ENCODE peak calls at places on chromosomes 12 and 14, in six cellular contexts. S, Y, I, E, A and N are unnamed samples.

GRCh38 chr12:109640961-109641360 is 67.4 kb downstream of the MVK start:
- DNase-seq in S (no peak), E (no peak), Y (no peak), A (no peak), I (no peak), N (no peak)

GRCh38 chr14:54126947-54127346 is 170.3 kb upstream of the BMP4 start:
- DNase-seq in Y (no peak), E (no peak), S (no peak), I (no peak), A (no peak), N (no peak)

GRCh38 chr12:66244446-66244845 is 55.4 kb downstream of the IRAK3 start:
- DNase-seq in Y (no peak), A (no peak), I (no peak), E (no peak), S (no peak), N (no peak)

GRCh38 chr14:51008416-51008815 is 64.1 kb upstream of the PYGL start:
- DNase-seq in S (no peak), E (no peak), A (no peak), Y (no peak), I (no peak), N (no peak)

GRCh38 chr14:24911324-24912095 is 138.4 kb downstream of the STXBP6 start:
- DNase-seq in E (no peak), A (peak), Y (no peak), S (peak), I (peak), N (peak)

GRCh38 chr12:104694161-104694560 is 237.4 kb downstream of the CHST11 start:
- DNase-seq in S (no peak), Y (no peak), E (no peak), A (no peak), I (no peak), N (no peak)

GRCh38 chr14:68693926-68694325 is 98.9 kb downstream of the ZFP36L1 start:
- DNase-seq in I (no peak), S (no peak), Y (no peak), E (no peak), A (no peak), N (no peak)

GRCh38 chr14:100694579-100695422 is 31.9 kb upstream of the DLK1 start:
- DNase-seq in A (no peak), E (no peak), Y (no peak), S (no peak), I (no peak), N (no peak)

GRCh38 chr14:99681101-99681831 is 2.8 kb upstream of the CYP46A1 start:
- DNase-seq in I (no peak), Y (no peak), S (no peak), A (no peak), E (no peak), N (no peak)

GRCh38 chr12:53147653-53148052 is 32.9 kb upstream of the ZNF740 start:
- DNase-seq in S (no peak), E (no peak), A (no peak), Y (no peak), I (no peak), N (no peak)

GRCh38 chr14:77158175-77158908 is 16.8 kb upstream of the ZDHHC22 start:
- DNase-seq in E (no peak), I (peak), Y (no peak), S (peak), A (peak), N (no peak)

GRCh38 chr12:51392556-51393237 is 1.5 kb upstream of the GALNT6 start:
- DNase-seq in I (no peak), A (no peak), E (no peak), S (no peak), Y (no peak), N (no peak)

GRCh38 chr12:56334490-56334793 is 642 bp upstream of the PAN2 start:
- DNase-seq in S (no peak), E (no peak), I (no peak), Y (no peak), A (no peak), N (no peak)

GRCh38 chr12:116559080-116559329 is 176 bp upstream of the MAP1LC3B2 start:
- DNase-seq in I (no peak), S (no peak), A (no peak), E (no peak), Y (no peak), N (no peak)
- H3K4me3 ChIP-seq in I (no peak), S (no peak), A (no peak), E (no peak), Y (peak), N (peak)

GRCh38 chr14:96092936-96093335 is 53.8 kb downstream of the C14orf132 start:
- DNase-seq in Y (no peak), I (no peak), A (no peak), S (no peak), E (no peak), N (no peak)

GRCh38 chr14:96090441-96091148 is 51.4 kb downstream of the C14orf132 start:
- DNase-seq in A (peak), S (no peak), Y (no peak), E (peak), I (no peak), N (no peak)

GRCh38 chr14:96091941-96092411 is 52.8 kb downstream of the C14orf132 start:
- DNase-seq in E (no peak), I (no peak), S (no peak), Y (no peak), A (no peak), N (no peak)

GRCh38 chr14:96089401-96089800 is 50.2 kb downstream of the C14orf132 start:
- DNase-seq in S (no peak), Y (no peak), E (no peak), I (no peak), A (no peak), N (no peak)

GRCh38 chr14:96091149-96091693 is 52.1 kb downstream of the C14orf132 start:
- DNase-seq in Y (no peak), E (no peak), I (no peak), A (no peak), S (no peak), N (no peak)
- TF ChIP-seq CTCF in Y (no peak), E (no peak), I (no peak), A (no peak), S (no peak), N (no peak)

GRCh38 chr12:113154351-113154973 is 4.9 kb downstream of the CFAP73 start:
- DNase-seq in S (no peak), I (peak), E (no peak), Y (no peak), A (peak), N (no peak)
- H3K4me3 ChIP-seq in S (peak), I (peak), E (no peak), Y (no peak), A (no peak), N (peak)

GRCh38 chr12:121823101-121823726 is 19.4 kb downstream of the SETD1B start:
- DNase-seq in S (no peak), E (peak), A (no peak), Y (no peak), I (no peak), N (no peak)
- TF ChIP-seq CTCF in S (no peak), E (no peak), A (no peak), Y (no peak), I (no peak), N (peak)

GRCh38 chr12:1574863-1575254 is 19.5 kb downstream of the FBXL14 start:
- DNase-seq in S (no peak), E (no peak), I (no peak), A (no peak), Y (no peak), N (no peak)
- H3K4me3 ChIP-seq in S (no peak), E (no peak), I (no peak), A (no peak), Y (no peak), N (no peak)

GRCh38 chr14:93734086-93734822 is 54.0 kb downstream of the PRIMA1 start:
- DNase-seq in E (no peak), Y (no peak), A (no peak), S (no peak), I (no peak), N (no peak)

GRCh38 chr14:93734961-93735360 is 53.3 kb downstream of the PRIMA1 start:
- DNase-seq in S (no peak), E (no peak), Y (no peak), I (no peak), A (no peak), N (no peak)

GRCh38 chr14:93737574-93737973 is 50.7 kb downstream of the PRIMA1 start:
- DNase-seq in S (no peak), A (no peak), I (no peak), Y (no peak), E (peak), N (no peak)

GRCh38 chr14:93733646-93734045 is 54.6 kb downstream of the PRIMA1 start:
- DNase-seq in Y (no peak), I (no peak), E (no peak), A (no peak), S (no peak), N (no peak)

GRCh38 chr14:93736378-93737014 is 51.8 kb downstream of the PRIMA1 start:
- DNase-seq in A (no peak), Y (no peak), I (no peak), S (no peak), E (peak), N (no peak)
- TF ChIP-seq CTCF in A (no peak), Y (no peak), I (peak), S (no peak), E (no peak), N (no peak)

GRCh38 chr12:4911316-4911994 is 1.8 kb downstream of the KCNA1 start:
- DNase-seq in I (no peak), Y (no peak), A (no peak), E (peak), S (no peak), N (no peak)
- H3K4me3 ChIP-seq in I (no peak), Y (no peak), A (no peak), E (no peak), S (no peak), N (no peak)

DNA sequence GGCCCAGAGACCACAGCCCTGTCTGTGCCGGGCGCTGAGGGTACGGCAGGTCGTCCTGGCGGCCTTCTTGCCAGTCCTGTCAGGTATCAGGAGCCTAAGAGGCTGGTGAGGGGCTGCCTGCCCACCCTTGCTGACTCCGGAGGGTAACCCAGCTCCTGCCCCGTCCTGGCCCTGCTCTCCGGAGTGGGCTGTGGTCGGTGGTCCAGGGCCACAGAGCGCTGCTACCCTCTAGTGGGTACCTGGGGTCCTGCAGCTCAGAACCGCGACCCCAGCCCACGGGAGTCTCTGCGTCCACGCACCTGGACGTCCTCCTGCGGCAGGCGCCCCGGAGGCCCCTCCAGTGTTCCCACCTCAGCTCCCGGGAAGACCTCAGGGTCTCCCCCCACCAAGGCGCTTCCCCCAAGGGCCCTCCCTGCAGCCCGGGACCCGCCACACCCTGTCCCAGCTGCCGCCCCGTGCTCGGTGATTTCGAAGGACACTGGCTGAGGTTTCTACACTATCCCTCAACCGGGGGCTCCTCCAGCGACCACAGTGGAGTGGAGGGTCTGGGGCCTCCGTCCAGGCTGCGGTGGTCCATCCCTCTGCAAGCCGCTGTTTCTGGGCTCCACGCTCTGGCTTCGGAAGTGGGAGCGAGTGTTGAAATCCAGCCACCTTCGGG is 75.9 kb upstream of the FBRSL1 start:
- DNase-seq in A (no peak), Y (no peak), I (no peak), S (no peak), E (no peak), N (no peak)
- TF ChIP-seq CTCF in A (peak), Y (peak), I (peak), S (peak), E (peak), N (peak)